ENCODE peak calls at places on chromosomes 5 and 9, in five cellular contexts. O is mesendoderm, L is IMR-90, Z is H9, U is neuronal stem cell. M is an unnamed sample.

GRCh38 chr9:135850737-135851136 is 56.6 kb downstream of the CAMSAP1 start:
- DNase-seq in U (no peak), Z (no peak), L (peak), O (peak), M (no peak)

GRCh38 chr5:471750-472058 is 28.7 kb downstream of the EXOC3 start:
- DNase-seq in L (no peak), Z (no peak), U (no peak), O (no peak), M (no peak)

GRCh38 chr5:108280960-108281569 is 100.8 kb downstream of the FBXL17 start:
- DNase-seq in U (no peak), L (no peak), Z (no peak), O (no peak), M (no peak)

GRCh38 chr5:110807174-110807573 is 68.4 kb downstream of the SLC25A46 start:
- DNase-seq in U (no peak), Z (no peak), L (peak), O (no peak), M (peak)

GRCh38 chr5:92916036-92916435 is 665.0 kb downstream of the NR2F1-AS1 start:
- DNase-seq in Z (no peak), U (no peak), O (no peak), L (peak), M (peak)

GRCh38 chr5:31641059-31641458 is 2.1 kb downstream of the PDZD2 start:
- DNase-seq in U (no peak), L (no peak), O (no peak), Z (no peak), M (no peak)

GRCh38 chr9:86057491-86057890 is 41.9 kb downstream of the GOLM1 start:
- DNase-seq in U (no peak), O (no peak), L (no peak), Z (no peak), M (no peak)

GRCh38 chr5:74636552-74636951 is 4.0 kb downstream of the ENC1 start:
- DNase-seq in O (no peak), L (no peak), U (no peak), Z (no peak), M (no peak)

GRCh38 chr5:178590924-178591423 is 781 bp upstream of the COL23A1 start:
- DNase-seq in Z (no peak), U (no peak), L (peak), O (no peak), M (no peak)

GRCh38 chr5:119275873-119276214 is 80.0 kb upstream of the TNFAIP8 start:
- DNase-seq in L (no peak), U (no peak), Z (no peak), O (no peak), M (no peak)

GRCh38 chr9:131436865-131437271 is 43.0 kb downstream of the PRRC2B start:
- DNase-seq in U (no peak), L (no peak), Z (peak), O (no peak), M (no peak)

GRCh38 chr5:136080483-136081180 is 51.8 kb downstream of the TGFBI start:
- DNase-seq in Z (peak), L (peak), U (peak), O (peak), M (peak)

GRCh38 chr9:82208741-82209450 is 220.3 kb downstream of the SPATA31D1 start:
- DNase-seq in Z (no peak), U (no peak), O (no peak), L (peak), M (no peak)

GRCh38 chr9:124045076-124045829 is 33.7 kb downstream of the LHX2 start:
- DNase-seq in O (no peak), L (peak), Z (peak), U (no peak), M (peak)

GRCh38 chr5:132528866-132529634 is 14.3 kb downstream of the IL5 start:
- DNase-seq in O (no peak), U (no peak), L (no peak), Z (no peak), M (no peak)

GRCh38 chr9:110777201-110777842 is 108.7 kb downstream of the MUSK start:
- DNase-seq in O (no peak), L (peak), U (peak), Z (no peak), M (peak)

GRCh38 chr9:98523231-98523901 is 185.4 kb downstream of the GABBR2 start:
- DNase-seq in L (peak), U (no peak), O (peak), Z (peak), M (peak)

GRCh38 chr9:133322701-133323100 is 13.3 kb downstream of the SURF6 start:
- DNase-seq in U (no peak), L (no peak), Z (no peak), O (no peak), M (no peak)

GRCh38 chr5:58963361-58963760 is 380.5 kb downstream of the RAB3C start:
- DNase-seq in L (no peak), U (no peak), Z (no peak), O (no peak), M (no peak)

GRCh38 chr5:112270299-112271293 is 148.5 kb downstream of the EPB41L4A start:
- DNase-seq in L (no peak), O (no peak), U (no peak), Z (no peak), M (peak)

GRCh38 chr9:74499770-74500583 is 2.8 kb downstream of the RORB start:
- DNase-seq in U (peak), Z (peak), L (no peak), O (peak), M (no peak)

GRCh38 chr9:20914556-20914955 is 116.9 kb downstream of the HACD4 start:
- DNase-seq in O (no peak), U (no peak), L (no peak), Z (no peak), M (no peak)

GRCh38 chr9:131593936-131594665 is 48.8 kb downstream of the PRRT1B start:
- DNase-seq in Z (no peak), L (no peak), U (no peak), O (no peak), M (no peak)

GRCh38 chr5:151068571-151069197 is 12.2 kb downstream of the TNIP1 start:
- DNase-seq in L (peak), O (no peak), Z (no peak), U (no peak), M (peak)

GRCh38 chr9:76634356-76635054 is 129.7 kb upstream of the PCA3 start:
- DNase-seq in O (no peak), L (peak), Z (no peak), U (no peak), M (peak)

GRCh38 chr9:111812337-111812736 is 17.6 kb upstream of the SHOC1 start:
- DNase-seq in O (peak), L (no peak), Z (no peak), U (no peak), M (no peak)

GRCh38 chr5:57538341-57538955 is 55.8 kb upstream of the ACTBL2 start:
- DNase-seq in Z (no peak), U (no peak), O (no peak), L (peak), M (peak)

GRCh38 chr5:134247411-134247810 is 21.5 kb upstream of the PPP2CA start:
- DNase-seq in Z (no peak), O (peak), L (peak), U (no peak), M (peak)

GRCh38 chr9:128523199-128523925 is 18.8 kb downstream of the GLE1 start:
- DNase-seq in Z (peak), U (no peak), L (peak), O (peak), M (peak)

GRCh38 chr5:112923148-112923917 is 1.3 kb upstream of the REEP5 start:
- DNase-seq in L (no peak), U (no peak), Z (peak), O (peak), M (no peak)

GRCh38 chr9:124652203-124652992 is 118.7 kb downstream of the NR6A1 start:
- DNase-seq in U (no peak), Z (no peak), O (peak), L (peak), M (peak)

GRCh38 chr5:110038297-110038997 is 348.7 kb downstream of the MAN2A1 start:
- DNase-seq in O (no peak), L (no peak), Z (no peak), U (no peak), M (no peak)

GRCh38 chr9:124251605-124252366 is 6.0 kb upstream of the NEK6 start:
- DNase-seq in Z (no peak), O (peak), L (peak), U (no peak), M (peak)

DNA sequence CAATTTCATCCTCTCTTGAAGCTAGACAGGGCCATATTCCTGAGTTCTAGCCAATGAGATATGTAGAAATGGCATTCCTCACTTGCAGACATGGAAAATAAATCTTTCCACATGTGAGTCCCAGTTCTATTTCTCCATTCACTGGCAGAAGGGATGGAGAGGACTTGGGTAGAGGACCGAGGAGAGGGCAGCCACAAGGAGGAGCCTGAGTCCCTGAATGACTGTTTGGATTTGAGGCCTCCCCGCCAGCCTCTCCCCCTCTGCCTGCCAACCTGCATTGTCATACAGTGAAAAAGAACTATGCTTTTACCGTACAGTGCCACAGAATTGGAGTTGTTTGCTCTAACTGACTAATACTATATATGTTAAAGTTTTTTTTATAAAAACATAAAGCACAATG is 583.0 kb upstream of the WWC1 start:
- DNase-seq in U (no peak), O (peak), Z (no peak), L (no peak), M (no peak)
- H2BK5ac ChIP-seq in U (no peak), O (no peak), Z (no peak), L (no peak), M (no peak)

GRCh38 chr5:65050140-65050539 is 281.4 kb downstream of the CWC27 start:
- DNase-seq in Z (no peak), U (no peak), L (no peak), O (no peak), M (no peak)
- H2BK5ac ChIP-seq in Z (no peak), U (no peak), L (no peak), O (no peak), M (no peak)

DNA sequence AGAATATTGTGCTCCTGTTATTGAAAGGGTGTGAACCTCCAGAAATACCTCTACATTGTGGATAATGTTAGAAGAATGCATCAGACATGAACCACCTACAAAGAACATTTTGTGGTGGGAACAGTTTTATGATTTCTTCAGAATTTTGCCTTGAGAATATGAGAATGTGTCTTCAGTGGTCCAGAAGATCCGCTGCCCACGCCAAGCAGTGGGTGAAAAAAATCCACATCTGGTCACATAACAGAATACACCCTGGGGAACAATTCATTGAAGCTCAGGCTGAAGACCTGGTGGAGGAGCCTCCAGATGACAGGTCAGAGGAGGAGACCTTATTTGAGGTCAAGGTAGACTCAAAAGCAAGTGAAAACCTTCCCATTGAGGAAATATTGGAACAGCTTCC is 69.1 kb downstream of the DEPDC1B start:
- DNase-seq in O (no peak), L (no peak), U (no peak), Z (no peak), M (no peak)
- H2BK5ac ChIP-seq in O (no peak), L (no peak), U (no peak), Z (no peak), M (no peak)

DNA sequence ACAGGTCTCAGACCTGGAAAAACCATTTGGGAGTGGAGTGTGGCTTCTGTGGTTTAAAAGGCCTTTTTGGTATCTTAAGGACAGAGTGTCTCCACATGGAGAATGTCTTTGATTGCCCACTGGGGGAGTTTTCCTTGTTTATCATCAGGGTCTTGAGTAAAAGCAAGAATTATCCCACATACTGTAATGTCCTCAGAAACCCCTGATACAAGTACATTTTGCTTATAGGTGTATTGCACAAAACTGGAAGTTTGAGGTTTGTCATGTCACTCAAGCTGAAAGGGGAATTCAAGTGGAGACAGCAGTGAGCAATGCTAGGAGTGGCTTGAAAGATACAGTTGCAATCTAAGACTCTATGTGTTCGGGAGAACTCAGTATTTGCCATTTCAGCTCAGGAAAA is 62.7 kb upstream of the GRAMD2B start:
- DNase-seq in O (no peak), U (no peak), L (no peak), Z (no peak), M (peak)
- H2BK5ac ChIP-seq in O (no peak), U (no peak), L (no peak), Z (no peak), M (no peak)

DNA sequence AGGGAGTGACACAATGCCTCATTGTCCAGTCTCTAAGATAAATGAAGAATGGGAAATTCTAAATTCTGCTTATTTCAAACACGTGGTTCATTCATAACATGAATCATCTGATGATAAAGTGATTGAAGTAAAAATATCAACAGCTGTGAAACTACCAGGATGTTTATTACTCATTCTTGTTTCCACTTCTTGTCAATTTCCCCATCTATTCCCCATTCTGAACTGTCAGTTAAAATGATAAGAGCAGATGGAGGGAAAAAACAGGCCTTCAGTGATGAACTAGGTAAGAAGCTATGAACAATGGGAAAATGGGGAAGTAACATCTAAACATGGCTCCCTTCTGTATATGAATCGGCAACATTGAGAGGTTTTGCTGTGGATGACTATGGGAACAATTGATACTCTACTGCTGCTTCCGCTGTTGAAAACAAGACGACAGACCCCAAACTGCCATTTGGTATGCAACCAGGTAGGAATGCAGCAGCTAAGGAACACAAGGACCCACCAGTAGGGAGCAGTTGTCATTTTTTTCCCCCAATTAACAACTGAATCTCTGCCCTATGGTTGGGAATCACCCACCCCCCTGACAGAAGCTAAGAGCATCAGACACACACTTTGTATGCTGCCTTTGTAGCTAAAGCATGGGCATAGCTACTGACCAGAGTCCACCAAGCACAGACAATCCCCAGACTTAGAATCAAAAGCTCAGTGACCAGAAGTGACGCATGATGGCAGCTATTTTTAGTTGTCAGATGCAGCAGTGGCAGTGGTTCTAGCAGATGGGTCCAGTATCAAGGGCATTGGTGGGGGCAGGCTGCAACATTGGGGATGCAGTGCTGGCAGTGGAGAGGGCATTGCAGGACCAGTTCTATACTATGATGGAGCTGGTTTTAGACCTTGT is 52.9 kb upstream of the ZNF366 start:
- DNase-seq in O (peak), U (no peak), Z (no peak), L (no peak), M (no peak)
- H2BK5ac ChIP-seq in O (no peak), U (no peak), Z (no peak), L (no peak), M (no peak)

DNA sequence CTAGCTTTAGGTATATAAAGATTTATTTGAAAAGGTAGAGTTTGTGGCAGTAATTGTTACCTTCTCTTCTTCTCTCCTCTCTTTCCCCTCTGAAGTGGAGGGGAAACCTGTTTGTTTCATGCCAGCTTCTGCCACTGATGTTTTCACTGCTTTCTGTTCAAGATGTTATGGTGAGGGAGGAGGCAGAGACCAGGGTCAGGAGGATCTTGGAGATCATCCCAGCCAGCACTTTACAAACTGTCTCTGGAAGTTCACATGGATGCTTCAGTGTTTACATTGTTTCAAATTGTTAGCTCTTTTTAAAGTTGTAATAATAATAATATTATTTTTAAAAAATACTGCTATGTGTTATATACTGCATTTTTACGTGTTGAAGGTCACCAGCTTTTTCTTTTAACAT is 25.4 kb downstream of the GALNT10 start:
- DNase-seq in L (peak), Z (no peak), U (no peak), O (no peak), M (no peak)
- H2BK5ac ChIP-seq in L (peak), Z (no peak), U (no peak), O (no peak), M (no peak)

DNA sequence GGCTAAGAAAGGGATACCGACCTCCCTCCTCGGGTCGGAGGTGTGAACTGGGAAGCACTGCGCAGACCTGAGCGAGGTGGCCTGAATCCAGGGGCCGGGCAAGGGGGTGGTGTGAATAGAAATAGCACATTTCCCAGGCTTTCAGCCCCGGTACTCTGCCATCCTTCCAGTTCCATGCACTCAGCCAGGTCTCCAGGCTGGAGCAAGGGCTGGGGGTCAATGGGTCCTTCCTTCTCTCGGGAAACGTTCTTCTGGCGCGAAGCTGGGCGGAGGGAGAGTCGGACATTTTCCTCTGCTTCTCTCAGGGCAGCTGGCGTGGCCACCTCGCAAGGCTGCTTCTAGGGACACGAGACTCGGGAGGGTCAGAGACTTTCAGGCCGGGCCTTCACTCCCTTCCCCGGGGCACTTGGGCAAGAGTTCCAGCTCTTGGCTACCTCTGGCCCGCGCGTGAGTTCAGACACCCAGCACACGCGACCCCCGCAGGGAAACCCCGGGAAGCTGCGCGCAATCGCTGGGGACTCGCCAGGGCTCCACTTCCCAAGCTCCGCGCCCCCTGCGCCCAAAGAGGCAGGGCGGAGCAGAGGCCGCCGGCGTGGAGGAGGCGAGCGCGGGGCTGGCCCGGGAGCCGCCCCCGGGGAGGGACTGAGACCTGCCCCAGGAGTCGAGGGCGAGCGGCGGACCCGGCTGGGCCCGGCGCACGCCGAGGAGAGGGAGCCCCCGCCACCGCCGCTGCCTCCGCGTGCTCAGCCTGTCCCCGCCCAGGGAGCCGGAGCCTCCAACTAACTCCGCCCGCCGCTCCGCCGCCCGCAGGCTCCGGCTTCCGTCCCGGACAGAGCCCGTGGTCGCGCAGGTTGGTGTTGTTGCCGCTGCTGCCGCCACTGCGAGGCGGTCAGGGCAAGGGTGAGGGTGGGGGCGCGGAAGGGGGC is at the start of gene PAM:
- DNase-seq in Z (peak), O (peak), U (peak), L (peak), M (peak)
- H2BK5ac ChIP-seq in Z (no peak), O (no peak), U (peak), L (peak), M (peak)

DNA sequence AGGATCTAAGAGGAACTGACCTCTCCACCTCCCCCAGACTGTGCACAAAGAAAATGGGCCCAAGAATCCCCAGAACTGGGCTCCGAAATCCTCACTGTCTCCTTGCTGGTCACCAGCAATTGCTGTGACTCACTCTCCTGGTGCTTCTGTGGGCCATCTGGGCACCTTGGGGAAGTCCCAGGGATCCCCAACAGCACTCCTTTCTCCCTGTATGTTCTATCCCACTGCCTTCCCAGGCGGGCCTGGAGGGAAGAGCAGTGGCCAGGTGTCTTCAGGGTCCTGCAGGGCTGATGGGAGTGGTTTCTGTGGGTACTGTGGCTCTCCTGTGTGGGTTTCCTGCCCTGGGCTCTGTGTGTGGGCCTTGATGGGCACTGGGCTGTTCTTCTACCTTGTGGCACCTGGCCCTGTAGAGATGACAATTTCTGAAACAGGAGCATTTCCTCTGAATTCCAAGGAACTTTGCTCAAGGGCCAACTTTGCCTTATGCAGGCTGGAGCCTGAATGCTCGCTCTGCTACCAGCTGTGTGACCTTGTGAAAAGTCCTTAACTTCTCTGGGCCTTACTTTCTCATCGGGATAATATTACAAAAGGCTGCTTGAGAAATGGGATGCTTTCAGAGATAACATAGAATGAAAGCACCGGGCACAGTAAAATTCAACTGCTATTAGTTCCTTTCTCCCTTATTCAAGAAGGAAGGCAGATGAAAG is 58.6 kb downstream of the GADD45G start:
- DNase-seq in L (no peak), Z (no peak), O (no peak), U (no peak), M (peak)
- H2BK5ac ChIP-seq in L (no peak), Z (no peak), O (no peak), U (no peak), M (no peak)

M was measured in mesenchymal stem cell.